ENCODE peak calls at places on chromosomes 6 and 20, in six cellular contexts. W is tibial artery; T is cardiac muscle cell; J is A549; R is CD8-positive, alpha-beta T cell; P is OCI-LY7. D is an unnamed sample.

GRCh38 chr6:119119989-119120388 is 41.5 kb upstream of the FAM184A start:
- DNase-seq in J (no peak), P (no peak), T (no peak), R (no peak), W (peak), D (no peak)

GRCh38 chr6:148465654-148466053 is 123.0 kb downstream of the SASH1 start:
- DNase-seq in R (no peak), T (no peak), W (no peak), J (no peak), P (no peak), D (no peak)

GRCh38 chr6:15948930-15949900 is 179.7 kb upstream of the MYLIP start:
- DNase-seq in R (no peak), T (peak), P (no peak), J (peak), W (no peak), D (no peak)

GRCh38 chr6:44234101-44235090 is 11.0 kb downstream of the SLC29A1 start:
- DNase-seq in R (no peak), P (peak), T (peak), W (peak), J (peak), D (peak)

GRCh38 chr6:169859978-169860703 is 108.7 kb downstream of the ERMARD start:
- DNase-seq in P (peak), R (no peak), W (peak), T (no peak), J (no peak), D (no peak)

GRCh38 chr20:14790771-14791517 is 453.5 kb upstream of the FLRT3 start:
- DNase-seq in R (no peak), J (no peak), T (no peak), P (no peak), W (no peak), D (no peak)

GRCh38 chr6:22302828-22303227 is 6.0 kb upstream of the PRL start:
- DNase-seq in W (no peak), T (no peak), J (no peak), P (no peak), R (no peak), D (no peak)

GRCh38 chr6:166222631-166223030 is 55.0 kb upstream of the TBXT start:
- DNase-seq in J (no peak), P (no peak), R (no peak), W (no peak), T (no peak), D (no peak)

GRCh38 chr6:125824946-125825786 is 34.4 kb downstream of the NCOA7 start:
- DNase-seq in P (no peak), T (no peak), R (no peak), J (no peak), W (no peak), D (no peak)

GRCh38 chr6:152270301-152270925 is 366.7 kb downstream of the SYNE1 start:
- DNase-seq in R (no peak), P (no peak), T (no peak), J (no peak), W (no peak), D (no peak)
- H3K27ac ChIP-seq in R (no peak), P (no peak), T (no peak), J (no peak), W (peak), D (no peak)

GRCh38 chr6:135909737-135910387 is 58.4 kb downstream of the PDE7B start:
- DNase-seq in J (peak), P (peak), R (peak), W (no peak), T (peak), D (no peak)
- TF ChIP-seq CTCF in J (peak), P (peak), R (peak), W (no peak), T (peak), D (peak)

GRCh38 chr6:143678980-143679379 is 1.2 kb downstream of the PHACTR2 start:
- DNase-seq in J (no peak), W (no peak), R (no peak), T (peak), P (no peak), D (no peak)
- H3K27ac ChIP-seq in J (peak), W (peak), R (no peak), T (peak), P (no peak), D (peak)

GRCh38 chr20:641516-641913 is 11.5 kb downstream of the SRXN1 start:
- DNase-seq in T (no peak), J (peak), W (no peak), R (no peak), P (no peak), D (no peak)
- TF ChIP-seq CTCF in T (no peak), J (no peak), W (no peak), R (no peak), P (no peak), D (no peak)

D was measured in RWPE2.